ENCODE peak calls at places on chromosome 15, in nine cellular contexts. One of them, this sample, is unnamed.

GRCh38 chr15:59366368-59367021 is 6.2 kb downstream of the MYO1E start:
- DNase-seq in endothelial cell: no peak
- DNase-seq in AG10803: no peak
- DNase-seq in left ventricle myocardium inferior: no peak
- DNase-seq in transverse colon: peak
- DNase-seq in sigmoid colon: no peak
- DNase-seq in HFFc6: no peak
- DNase-seq in spleen: no peak
- DNase-seq in heart left ventricle: no peak
- DNase-seq in this sample: no peak

GRCh38 chr15:68209735-68210408 is 4.7 kb upstream of the CALML4 start:
- DNase-seq in transverse colon: no peak
- DNase-seq in sigmoid colon: peak
- DNase-seq in left ventricle myocardium inferior: peak
- DNase-seq in HFFc6: no peak
- DNase-seq in AG10803: no peak
- DNase-seq in endothelial cell: no peak
- DNase-seq in spleen: peak
- DNase-seq in heart left ventricle: no peak
- DNase-seq in this sample: no peak

GRCh38 chr15:79364571-79365240 is 53.8 kb downstream of the TMED3 start:
- DNase-seq in left ventricle myocardium inferior: no peak
- DNase-seq in HFFc6: no peak
- DNase-seq in sigmoid colon: no peak
- DNase-seq in AG10803: no peak
- DNase-seq in spleen: no peak
- DNase-seq in heart left ventricle: no peak
- DNase-seq in transverse colon: no peak
- DNase-seq in endothelial cell: no peak
- DNase-seq in this sample: no peak

GRCh38 chr15:73870700-73871408 is 2.5 kb upstream of the TBC1D21 start:
- DNase-seq in transverse colon: peak
- DNase-seq in AG10803: no peak
- DNase-seq in left ventricle myocardium inferior: peak
- DNase-seq in spleen: no peak
- DNase-seq in heart left ventricle: peak
- DNase-seq in HFFc6: no peak
- DNase-seq in sigmoid colon: no peak
- DNase-seq in endothelial cell: no peak
- DNase-seq in this sample: peak

GRCh38 chr15:76514292-76514691 is 177.7 kb downstream of the ISL2 start:
- DNase-seq in left ventricle myocardium inferior: no peak
- DNase-seq in sigmoid colon: no peak
- DNase-seq in heart left ventricle: no peak
- DNase-seq in spleen: no peak
- DNase-seq in endothelial cell: no peak
- DNase-seq in transverse colon: no peak
- DNase-seq in HFFc6: no peak
- DNase-seq in AG10803: no peak
- DNase-seq in this sample: no peak

GRCh38 chr15:57345584-57345983 is 30.7 kb upstream of the CGNL1 start:
- DNase-seq in sigmoid colon: no peak
- DNase-seq in transverse colon: no peak
- DNase-seq in spleen: no peak
- DNase-seq in AG10803: no peak
- DNase-seq in endothelial cell: peak
- DNase-seq in heart left ventricle: no peak
- DNase-seq in left ventricle myocardium inferior: no peak
- DNase-seq in HFFc6: no peak
- DNase-seq in this sample: peak

GRCh38 chr15:101053261-101053660 is 134.1 kb downstream of the LRRK1 start:
- DNase-seq in AG10803: no peak
- DNase-seq in sigmoid colon: peak
- DNase-seq in transverse colon: no peak
- DNase-seq in spleen: peak
- DNase-seq in heart left ventricle: no peak
- DNase-seq in endothelial cell: no peak
- DNase-seq in HFFc6: no peak
- DNase-seq in left ventricle myocardium inferior: no peak
- DNase-seq in this sample: no peak

GRCh38 chr15:64536244-64536836 is 76.0 kb downstream of the ZNF609 start:
- DNase-seq in spleen: no peak
- DNase-seq in heart left ventricle: no peak
- DNase-seq in left ventricle myocardium inferior: no peak
- DNase-seq in sigmoid colon: no peak
- DNase-seq in HFFc6: peak
- DNase-seq in AG10803: peak
- DNase-seq in transverse colon: no peak
- DNase-seq in endothelial cell: no peak
- DNase-seq in this sample: peak

GRCh38 chr15:70053703-70054229 is 44.0 kb downstream of the TLE3 start:
- DNase-seq in HFFc6: no peak
- DNase-seq in endothelial cell: no peak
- DNase-seq in left ventricle myocardium inferior: no peak
- DNase-seq in sigmoid colon: peak
- DNase-seq in heart left ventricle: peak
- DNase-seq in spleen: peak
- DNase-seq in transverse colon: no peak
- DNase-seq in AG10803: no peak
- DNase-seq in this sample: no peak

GRCh38 chr15:34436956-34437442 is 609 bp downstream of the GOLGA8A start:
- DNase-seq in left ventricle myocardium inferior: peak
- DNase-seq in HFFc6: no peak
- DNase-seq in spleen: peak
- DNase-seq in transverse colon: peak
- DNase-seq in AG10803: peak
- DNase-seq in heart left ventricle: peak
- DNase-seq in sigmoid colon: no peak
- DNase-seq in endothelial cell: peak
- DNase-seq in this sample: peak

GRCh38 chr15:22944651-22945050 is 35.5 kb downstream of the CYFIP1 start:
- DNase-seq in spleen: peak
- DNase-seq in AG10803: no peak
- DNase-seq in HFFc6: no peak
- DNase-seq in sigmoid colon: peak
- DNase-seq in left ventricle myocardium inferior: no peak
- DNase-seq in transverse colon: peak
- DNase-seq in endothelial cell: no peak
- DNase-seq in heart left ventricle: no peak
- DNase-seq in this sample: no peak

GRCh38 chr15:40336129-40337122 is 4.3 kb downstream of the CCDC9B start:
- DNase-seq in endothelial cell: peak
- DNase-seq in AG10803: no peak
- DNase-seq in heart left ventricle: no peak
- DNase-seq in HFFc6: no peak
- DNase-seq in spleen: no peak
- DNase-seq in transverse colon: no peak
- DNase-seq in sigmoid colon: no peak
- DNase-seq in left ventricle myocardium inferior: no peak
- DNase-seq in this sample: no peak

GRCh38 chr15:38888701-38889154 is 324.1 kb upstream of the RASGRP1 start:
- DNase-seq in left ventricle myocardium inferior: no peak
- DNase-seq in HFFc6: no peak
- DNase-seq in AG10803: no peak
- DNase-seq in heart left ventricle: no peak
- DNase-seq in spleen: no peak
- DNase-seq in transverse colon: no peak
- DNase-seq in sigmoid colon: no peak
- DNase-seq in endothelial cell: no peak
- DNase-seq in this sample: no peak

GRCh38 chr15:69446947-69447346 is 5.7 kb upstream of the RPLP1 start:
- DNase-seq in spleen: no peak
- DNase-seq in HFFc6: no peak
- DNase-seq in AG10803: no peak
- DNase-seq in endothelial cell: no peak
- DNase-seq in left ventricle myocardium inferior: no peak
- DNase-seq in heart left ventricle: no peak
- DNase-seq in sigmoid colon: no peak
- DNase-seq in transverse colon: no peak
- DNase-seq in this sample: no peak

GRCh38 chr15:101087172-101087769 is 164.6 kb downstream of the CHSY1 start:
- DNase-seq in endothelial cell: no peak
- DNase-seq in transverse colon: no peak
- DNase-seq in AG10803: no peak
- DNase-seq in left ventricle myocardium inferior: no peak
- DNase-seq in sigmoid colon: no peak
- DNase-seq in spleen: peak
- DNase-seq in heart left ventricle: no peak
- DNase-seq in HFFc6: no peak
- DNase-seq in this sample: no peak

GRCh38 chr15:100725121-100726069 is 123.0 kb downstream of the ASB7 start:
- DNase-seq in heart left ventricle: no peak
- DNase-seq in HFFc6: peak
- DNase-seq in sigmoid colon: no peak
- DNase-seq in left ventricle myocardium inferior: no peak
- DNase-seq in transverse colon: no peak
- DNase-seq in endothelial cell: no peak
- DNase-seq in spleen: no peak
- DNase-seq in AG10803: peak
- DNase-seq in this sample: no peak

GRCh38 chr15:57896114-57896513 is 169.4 kb downstream of the ALDH1A2 start:
- DNase-seq in AG10803: no peak
- DNase-seq in sigmoid colon: no peak
- DNase-seq in endothelial cell: no peak
- DNase-seq in heart left ventricle: no peak
- DNase-seq in HFFc6: no peak
- DNase-seq in transverse colon: no peak
- DNase-seq in left ventricle myocardium inferior: no peak
- DNase-seq in spleen: no peak
- DNase-seq in this sample: no peak

GRCh38 chr15:36737430-36737891 is 158.0 kb downstream of the CDIN1 start:
- DNase-seq in heart left ventricle: no peak
- DNase-seq in transverse colon: no peak
- DNase-seq in sigmoid colon: no peak
- DNase-seq in left ventricle myocardium inferior: no peak
- DNase-seq in AG10803: peak
- DNase-seq in HFFc6: peak
- DNase-seq in endothelial cell: no peak
- DNase-seq in spleen: no peak
- DNase-seq in this sample: no peak

GRCh38 chr15:27046891-27047290 is 75.9 kb downstream of the GABRG3 start:
- DNase-seq in AG10803: peak
- DNase-seq in sigmoid colon: no peak
- DNase-seq in heart left ventricle: no peak
- DNase-seq in spleen: no peak
- DNase-seq in HFFc6: no peak
- DNase-seq in endothelial cell: no peak
- DNase-seq in left ventricle myocardium inferior: no peak
- DNase-seq in transverse colon: no peak
- DNase-seq in this sample: no peak

DNA sequence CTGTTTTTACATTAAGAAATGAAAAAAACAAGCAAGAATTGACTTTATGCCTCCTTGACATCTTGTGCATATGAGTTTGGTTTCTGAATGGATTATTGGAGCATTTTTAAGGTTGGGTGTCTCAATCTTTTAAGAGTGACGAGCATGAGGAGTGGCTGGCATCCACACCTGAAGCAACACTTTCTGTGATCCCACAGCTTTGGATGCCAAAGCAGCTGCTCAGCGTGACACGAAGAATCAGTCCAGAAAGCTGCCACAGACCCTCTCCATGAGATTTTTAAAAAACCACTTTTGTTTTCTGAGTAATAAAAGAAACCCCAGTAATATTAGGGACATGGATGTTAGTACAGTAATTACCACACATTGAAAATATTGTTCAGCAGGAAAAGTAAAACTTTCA is 154.5 kb downstream of the KLF13 start:
- DNase-seq in AG10803: no peak
- DNase-seq in sigmoid colon: peak
- DNase-seq in HFFc6: no peak
- DNase-seq in transverse colon: peak
- DNase-seq in heart left ventricle: no peak
- DNase-seq in left ventricle myocardium inferior: no peak
- DNase-seq in endothelial cell: no peak
- DNase-seq in spleen: peak
- DNase-seq in this sample: no peak
- TF ChIP-seq CTCF in AG10803: no peak
- TF ChIP-seq CTCF in sigmoid colon: no peak
- TF ChIP-seq CTCF in HFFc6: no peak
- TF ChIP-seq CTCF in transverse colon: no peak
- TF ChIP-seq CTCF in heart left ventricle: no peak
- TF ChIP-seq CTCF in left ventricle myocardium inferior: no peak
- TF ChIP-seq CTCF in endothelial cell: no peak
- TF ChIP-seq CTCF in spleen: no peak
- TF ChIP-seq CTCF in this sample: no peak

DNA sequence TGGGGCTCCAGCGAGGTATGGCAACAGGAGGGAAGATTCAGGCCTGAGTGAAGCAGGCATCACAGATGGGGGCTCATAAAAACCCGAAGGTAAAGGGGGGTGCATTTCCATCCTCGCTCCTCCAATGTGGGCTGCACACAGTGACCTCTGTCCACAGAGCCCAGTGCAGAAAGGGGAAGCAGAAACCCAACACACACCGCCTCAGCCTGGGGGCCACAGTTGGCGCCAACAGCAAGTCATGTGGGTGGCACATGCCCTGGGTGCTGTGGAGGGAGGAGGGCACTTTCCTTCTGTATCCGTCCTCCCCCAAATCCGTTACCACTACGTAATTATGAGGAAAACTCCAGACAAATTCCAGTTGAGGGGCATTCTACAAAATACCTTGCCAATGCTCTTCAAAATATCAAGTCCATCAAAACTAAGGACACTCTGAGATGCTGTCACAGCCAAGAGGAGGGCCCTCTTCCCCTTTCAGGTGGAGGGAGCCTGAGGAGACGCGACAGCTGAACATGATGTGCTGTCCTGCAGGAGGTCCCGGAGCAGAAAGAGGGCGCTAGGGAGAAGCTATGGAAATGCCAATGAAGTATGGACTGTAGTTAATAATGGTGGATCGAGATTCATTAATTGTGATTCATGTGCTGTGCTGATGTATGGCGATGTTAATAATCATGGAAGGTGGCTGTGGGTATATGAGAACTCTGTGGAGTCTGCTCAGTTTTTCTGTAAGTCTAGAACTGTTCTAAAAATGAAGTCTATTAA is 16.4 kb downstream of the APBA2 start:
- DNase-seq in left ventricle myocardium inferior: no peak
- DNase-seq in transverse colon: no peak
- DNase-seq in spleen: peak
- DNase-seq in AG10803: no peak
- DNase-seq in endothelial cell: no peak
- DNase-seq in sigmoid colon: no peak
- DNase-seq in HFFc6: no peak
- DNase-seq in heart left ventricle: no peak
- DNase-seq in this sample: no peak
- TF ChIP-seq CTCF in left ventricle myocardium inferior: no peak
- TF ChIP-seq CTCF in transverse colon: no peak
- TF ChIP-seq CTCF in spleen: no peak
- TF ChIP-seq CTCF in AG10803: no peak
- TF ChIP-seq CTCF in endothelial cell: no peak
- TF ChIP-seq CTCF in sigmoid colon: no peak
- TF ChIP-seq CTCF in HFFc6: peak
- TF ChIP-seq CTCF in heart left ventricle: no peak
- TF ChIP-seq CTCF in this sample: no peak

GRCh38 chr15:99117563-99118257 is 12.8 kb downstream of the SYNM start:
- DNase-seq in endothelial cell: no peak
- DNase-seq in transverse colon: no peak
- DNase-seq in heart left ventricle: no peak
- DNase-seq in AG10803: no peak
- DNase-seq in HFFc6: no peak
- DNase-seq in sigmoid colon: peak
- DNase-seq in left ventricle myocardium inferior: no peak
- DNase-seq in spleen: no peak
- DNase-seq in this sample: no peak
- TF ChIP-seq CTCF in endothelial cell: no peak
- TF ChIP-seq CTCF in transverse colon: no peak
- TF ChIP-seq CTCF in heart left ventricle: no peak
- TF ChIP-seq CTCF in AG10803: no peak
- TF ChIP-seq CTCF in HFFc6: no peak
- TF ChIP-seq CTCF in sigmoid colon: no peak
- TF ChIP-seq CTCF in left ventricle myocardium inferior: no peak
- TF ChIP-seq CTCF in spleen: no peak
- TF ChIP-seq CTCF in this sample: no peak

GRCh38 chr15:48811325-48811938 is 563 bp upstream of the CEP152 start:
- DNase-seq in heart left ventricle: no peak
- DNase-seq in spleen: no peak
- DNase-seq in AG10803: no peak
- DNase-seq in left ventricle myocardium inferior: no peak
- DNase-seq in endothelial cell: no peak
- DNase-seq in HFFc6: no peak
- DNase-seq in transverse colon: no peak
- DNase-seq in sigmoid colon: no peak
- DNase-seq in this sample: no peak
- TF ChIP-seq CTCF in heart left ventricle: no peak
- TF ChIP-seq CTCF in spleen: no peak
- TF ChIP-seq CTCF in AG10803: peak
- TF ChIP-seq CTCF in left ventricle myocardium inferior: no peak
- TF ChIP-seq CTCF in endothelial cell: no peak
- TF ChIP-seq CTCF in HFFc6: peak
- TF ChIP-seq CTCF in transverse colon: no peak
- TF ChIP-seq CTCF in sigmoid colon: no peak
- TF ChIP-seq CTCF in this sample: no peak

This sample was measured in Calu3.